ENCODE peak calls at places on chromosomes 11 and 22, in eight cellular contexts. R is PC-3, Y is HCT116, N is GM23338, H is hepatocyte, O is GM23248, A is OCI-LY7, E is SK-N-SH. M is an unnamed sample. For H3K9me2, the result is how much of the 10 kb centered on the place peaks cover.

GRCh38 chr22:17217179-17217578 is 2.1 kb downstream of the ADA2 start:
- DNase-seq in N (peak), H (no peak), E (no peak), Y (no peak), O (no peak), A (peak), R (no peak), M (peak)

GRCh38 chr11:13761712-13762111 is 93.2 kb downstream of the FAR1 start:
- DNase-seq in Y (no peak), H (no peak), R (no peak), N (no peak), O (peak), E (no peak), A (no peak), M (no peak)

GRCh38 chr11:8807544-8808225 is 103.3 kb upstream of the AKIP1 start:
- DNase-seq in R (no peak), A (no peak), E (no peak), Y (no peak), N (no peak), O (peak), H (no peak), M (no peak)

GRCh38 chr11:35235944-35236666 is 97.1 kb downstream of the CD44 start:
- DNase-seq in Y (peak), R (peak), N (no peak), A (no peak), H (no peak), E (no peak), O (peak), M (no peak)

GRCh38 chr22:43878831-43879550 is 12.8 kb downstream of the PNPLA5 start:
- DNase-seq in O (no peak), R (no peak), Y (no peak), A (no peak), N (no peak), E (no peak), H (no peak), M (no peak)

GRCh38 chr11:129283141-129283540 is 91.0 kb upstream of the ARHGAP32 start:
- DNase-seq in R (peak), N (peak), O (no peak), H (peak), Y (peak), E (no peak), A (no peak), M (no peak)

GRCh38 chr11:33900159-33900855 is 8.4 kb upstream of the LMO2 start:
- DNase-seq in R (no peak), A (no peak), O (no peak), N (no peak), H (no peak), Y (no peak), E (no peak), M (no peak)

GRCh38 chr22:35037089-35037488 is 28.9 kb upstream of the ISX start:
- DNase-seq in H (no peak), O (peak), N (peak), A (peak), R (peak), Y (no peak), E (no peak), M (peak)

GRCh38 chr11:83278351-83278750 is 7.8 kb downstream of the CCDC90B start:
- DNase-seq in R (no peak), O (peak), H (no peak), E (no peak), A (no peak), N (no peak), Y (no peak), M (no peak)

GRCh38 chr11:65434057-65434666 is 11.6 kb downstream of the NEAT1 start:
- DNase-seq in R (no peak), A (no peak), E (no peak), H (no peak), O (peak), Y (no peak), N (no peak), M (no peak)

GRCh38 chr11:44365616-44366015 is 55.7 kb upstream of the ALX4 start:
- DNase-seq in R (no peak), O (no peak), Y (no peak), E (no peak), N (no peak), A (no peak), H (no peak), M (no peak)

GRCh38 chr11:122706689-122707088 is 51.2 kb downstream of the UBASH3B start:
- DNase-seq in H (no peak), A (no peak), Y (no peak), N (no peak), O (peak), E (no peak), R (peak), M (no peak)

GRCh38 chr11:78372114-78372768 is 45.4 kb downstream of the GAB2 start:
- DNase-seq in N (no peak), E (no peak), A (no peak), H (no peak), Y (no peak), O (no peak), R (no peak), M (no peak)

GRCh38 chr11:13705710-13706109 is 37.2 kb downstream of the FAR1 start:
- DNase-seq in E (no peak), A (no peak), Y (no peak), H (no peak), N (peak), R (no peak), O (no peak), M (no peak)

GRCh38 chr22:23146842-23147205 is 1.5 kb downstream of the RAB36 start:
- DNase-seq in A (no peak), E (no peak), N (no peak), O (no peak), R (no peak), H (no peak), Y (no peak), M (no peak)

DNA sequence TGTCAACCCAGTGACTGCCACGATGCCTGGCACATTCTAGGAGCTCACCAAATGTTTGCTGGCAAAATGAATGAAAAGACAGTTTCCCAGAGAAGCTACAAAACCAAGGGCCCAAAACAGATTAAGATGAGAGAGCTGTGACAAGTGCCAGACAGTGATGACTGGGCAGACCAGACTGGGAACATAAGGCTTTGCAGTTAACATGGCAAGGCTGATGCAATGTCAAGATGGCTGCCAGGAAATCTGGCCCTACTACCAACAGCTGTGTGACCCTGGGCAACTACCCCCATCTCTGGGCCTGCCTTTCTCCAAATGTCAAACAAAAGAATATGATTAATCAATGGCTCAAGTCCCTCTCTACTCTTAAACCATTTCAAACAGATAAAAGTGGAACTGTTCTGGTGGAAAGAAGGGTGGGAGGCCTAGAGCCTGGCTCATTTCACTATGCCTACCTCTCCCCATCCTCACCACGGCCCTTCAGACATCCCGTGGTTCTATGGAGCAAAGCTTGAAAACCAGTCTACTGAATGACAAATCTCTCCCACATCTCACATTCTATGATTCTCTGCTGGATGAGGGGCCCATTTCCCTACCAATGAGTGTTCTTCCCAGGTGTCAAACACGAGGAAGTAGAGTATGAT is 12.8 kb downstream of the AP1B1 start:
- DNase-seq in N (no peak), O (no peak), A (no peak), Y (no peak), E (no peak), H (no peak), R (no peak), M (no peak)
- H3K4me2 ChIP-seq in N (no peak), O (no peak), A (no peak), Y (no peak), E (no peak), H (no peak), R (no peak), M (no peak)

GRCh38 chr11:30015725-30016449 is 943 bp downstream of the KCNA4 start:
- DNase-seq in A (no peak), Y (no peak), E (peak), R (no peak), N (peak), H (no peak), O (no peak), M (no peak)

GRCh38 chr11:30017467-30017895 is 651 bp upstream of the KCNA4 start:
- DNase-seq in Y (no peak), H (peak), E (no peak), N (peak), A (no peak), O (no peak), R (no peak), M (no peak)

GRCh38 chr11:30018443-30018842 is 1.6 kb upstream of the KCNA4 start:
- DNase-seq in Y (no peak), O (no peak), H (no peak), N (peak), R (no peak), A (no peak), E (no peak), M (no peak)

GRCh38 chr11:30019481-30019880 is 2.7 kb upstream of the KCNA4 start:
- DNase-seq in H (no peak), O (no peak), R (no peak), N (no peak), E (no peak), A (no peak), Y (no peak), M (no peak)

DNA sequence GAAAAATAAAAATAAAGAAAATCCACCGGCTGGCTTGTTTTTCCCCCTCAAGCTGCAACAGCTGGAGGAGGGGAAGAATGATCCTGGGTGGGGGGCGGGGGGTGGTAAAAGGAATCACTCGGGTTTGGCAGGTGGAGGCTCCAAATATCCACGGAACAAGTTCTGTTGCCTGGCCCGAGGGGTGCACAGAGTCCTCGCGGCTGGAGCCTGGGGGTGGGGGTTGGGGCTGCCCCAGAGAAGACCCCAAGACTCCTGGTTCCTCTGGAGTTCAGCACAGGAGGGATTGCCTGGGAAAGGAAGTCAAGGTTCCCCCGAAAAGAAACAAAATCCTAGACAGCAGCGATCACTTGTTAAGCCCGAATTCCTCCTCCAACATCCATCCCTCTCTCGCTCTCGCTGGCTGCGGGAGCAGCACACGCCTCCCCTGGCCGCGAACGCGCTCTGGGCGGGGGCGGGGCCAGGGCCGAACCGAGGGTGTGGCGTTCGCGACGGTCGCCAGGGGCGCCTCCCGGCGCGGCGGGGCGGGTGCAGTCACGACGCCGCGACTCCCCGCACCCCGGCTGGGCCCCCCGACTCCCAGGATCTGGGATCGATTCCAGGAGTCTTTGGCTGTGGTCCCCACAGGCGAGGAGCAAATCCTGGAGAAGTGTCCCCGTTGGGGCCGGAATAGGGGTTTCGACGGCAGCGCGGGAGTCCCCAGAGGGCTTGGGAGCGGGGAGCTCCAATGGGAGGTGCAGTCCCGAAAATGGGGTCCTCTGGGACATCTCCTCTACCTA is at the start of gene KCNA4:
- DNase-seq in Y (no peak), H (peak), N (peak), O (peak), E (peak), R (no peak), A (no peak), M (peak)
- TF ChIP-seq EZH2phosphoT487 in Y (no peak), H (no peak), N (no peak), O (no peak), E (no peak), R (no peak), A (no peak), M (no peak)

GRCh38 chr11:86574493-86575207 is 97.8 kb downstream of the ME3 start:
- DNase-seq in Y (no peak), E (no peak), A (no peak), O (no peak), N (no peak), R (peak), H (no peak), M (no peak)

GRCh38 chr11:86576946-86577624 is 95.3 kb downstream of the ME3 start:
- DNase-seq in E (no peak), A (no peak), N (no peak), Y (no peak), H (no peak), O (no peak), R (no peak), M (no peak)

GRCh38 chr11:86575927-86576326 is 96.5 kb downstream of the ME3 start:
- DNase-seq in E (no peak), N (no peak), O (no peak), R (no peak), A (no peak), H (no peak), Y (no peak), M (no peak)

GRCh38 chr11:86577663-86578636 is 94.5 kb downstream of the ME3 start:
- DNase-seq in R (peak), N (no peak), O (peak), H (peak), E (no peak), Y (peak), A (no peak), M (no peak)

DNA sequence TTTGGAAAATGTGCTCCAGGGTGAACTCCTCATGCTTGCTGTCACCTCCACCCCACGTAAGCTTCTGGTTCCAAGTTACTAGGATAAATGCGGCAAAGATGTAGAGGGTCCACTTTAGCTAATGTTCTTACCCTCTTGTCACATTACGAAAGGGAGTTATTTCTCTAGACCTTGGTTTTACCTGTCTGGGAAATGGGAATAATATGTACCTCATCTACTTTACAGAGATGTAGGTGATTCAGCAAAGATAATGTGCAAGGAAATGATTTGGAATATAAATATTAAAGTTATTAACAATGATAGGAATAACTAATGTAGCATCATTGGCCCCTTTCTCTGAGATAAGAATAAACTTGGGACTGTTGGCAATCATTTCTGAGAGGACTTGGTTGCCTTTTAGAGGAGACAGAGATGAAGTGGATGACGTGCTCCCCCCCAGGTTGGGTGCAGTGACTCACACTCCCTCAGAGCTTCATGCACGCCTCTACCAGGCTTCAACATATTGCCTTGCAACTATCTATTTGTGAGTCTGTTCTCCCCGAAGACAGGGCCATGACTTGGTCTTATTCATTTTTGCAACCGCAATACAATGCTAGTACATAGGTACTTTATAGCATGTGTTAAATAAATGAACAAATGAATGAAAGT is 97.1 kb downstream of the ME3 start:
- DNase-seq in H (no peak), A (no peak), N (no peak), R (no peak), Y (no peak), O (no peak), E (no peak), M (no peak)
- H3K9me2 ChIP-seq in H (under half), A (under half), N (under half), R (under half), Y (under half), O (under half), E (under half), M (under half)

DNA sequence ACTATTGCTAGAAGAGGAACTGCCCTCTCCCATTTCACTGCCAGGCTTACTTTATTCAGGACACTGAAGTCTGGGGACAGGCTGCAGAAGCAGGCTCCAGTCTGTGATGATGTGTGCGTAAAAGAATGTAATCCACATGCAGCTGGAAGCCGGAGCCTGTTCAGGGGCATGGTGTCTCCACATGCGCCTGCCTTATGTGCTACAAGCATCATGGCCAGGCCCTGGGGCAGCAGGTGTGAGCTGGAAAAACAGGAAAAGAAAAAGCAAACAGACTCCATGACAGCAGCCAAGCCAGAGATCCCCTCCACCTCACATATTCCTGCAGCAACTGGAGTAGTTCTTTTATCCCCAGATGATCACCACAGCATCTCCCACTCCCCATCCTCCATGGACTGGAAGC is 33.4 kb downstream of the ARFGAP2 start:
- DNase-seq in E (peak), H (peak), R (peak), A (no peak), N (no peak), Y (no peak), O (peak), M (no peak)
- H3K4me2 ChIP-seq in E (peak), H (no peak), R (no peak), A (no peak), N (no peak), Y (no peak), O (no peak), M (no peak)

DNA sequence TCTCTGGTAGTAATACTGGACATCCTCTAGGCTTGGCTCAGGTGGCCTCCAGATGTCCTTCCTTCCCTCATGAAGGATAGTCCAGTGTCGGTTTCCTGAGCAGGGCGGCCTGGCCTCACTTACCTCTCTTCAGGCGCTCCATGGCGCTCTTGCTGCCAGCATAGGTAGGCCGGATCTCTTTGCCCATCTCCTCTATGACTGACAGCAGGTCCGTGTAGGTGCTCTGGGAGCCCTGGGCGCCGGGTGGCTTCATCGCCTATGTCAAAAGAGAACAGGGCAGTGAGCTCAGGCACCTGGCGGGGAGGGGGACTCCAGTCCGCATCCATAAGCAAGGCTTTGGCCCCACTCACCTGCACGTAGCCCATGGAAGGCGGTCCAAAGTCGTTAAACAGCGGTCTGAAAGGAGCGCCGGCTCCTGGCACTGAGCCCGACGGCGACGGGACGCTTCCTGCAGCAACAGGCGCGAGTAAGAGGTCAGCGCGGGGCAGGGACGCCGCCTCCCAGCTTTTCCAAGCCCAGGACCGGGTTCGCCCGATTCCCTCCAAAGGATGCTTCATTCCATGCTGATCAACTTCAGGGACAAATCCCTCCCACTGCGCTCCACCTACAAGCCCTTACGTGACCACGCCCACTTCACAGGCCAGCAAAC is 596 bp downstream of the CDK2AP2 start:
- DNase-seq in Y (peak), N (peak), E (no peak), A (no peak), R (peak), H (peak), O (peak), M (peak)
- TF ChIP-seq EZH2phosphoT487 in Y (no peak), N (no peak), E (no peak), A (no peak), R (no peak), H (no peak), O (no peak), M (no peak)

DNA sequence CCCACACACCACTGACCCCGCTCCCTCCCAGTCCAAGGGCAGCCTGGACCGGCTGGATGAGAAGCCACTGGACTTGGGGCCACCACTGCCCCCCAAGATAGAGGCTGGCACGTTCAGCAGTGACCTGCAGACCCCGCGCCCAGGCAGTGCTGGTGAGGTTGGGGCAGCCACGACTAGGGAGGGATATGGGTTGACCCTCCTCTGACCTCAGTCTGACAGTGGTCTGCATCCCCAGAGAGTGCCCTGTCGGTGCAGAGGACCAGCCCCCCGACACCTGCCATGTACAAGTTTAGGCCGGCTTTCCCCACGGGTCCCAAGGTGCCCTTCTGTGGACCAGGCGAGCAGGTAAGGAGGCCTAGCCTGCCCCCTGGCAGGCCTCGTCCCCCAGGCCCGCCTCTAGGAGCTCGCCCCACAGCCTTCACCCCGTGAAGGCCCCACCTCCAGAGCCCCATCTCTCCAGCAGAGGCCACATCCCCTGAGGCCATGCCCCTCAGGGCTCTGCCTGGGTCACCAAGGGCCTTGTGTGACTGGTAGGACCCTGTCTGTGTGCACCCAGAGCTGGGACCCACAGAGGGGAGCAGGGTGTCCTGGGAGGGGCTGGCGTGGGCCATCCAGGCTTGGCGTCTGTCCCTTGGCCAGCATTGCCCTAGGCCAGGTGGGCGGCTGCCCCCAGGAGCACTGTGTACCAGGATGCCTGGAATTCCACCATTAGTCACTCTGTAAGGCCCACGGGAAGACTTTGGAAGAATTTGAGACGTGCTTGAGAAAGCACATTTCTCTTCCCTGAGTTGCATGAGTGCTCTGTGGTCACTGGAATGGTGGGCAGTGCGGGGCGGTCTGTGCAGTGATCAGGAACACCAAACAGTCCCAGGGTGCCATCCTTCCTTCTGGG is 9.4 kb downstream of the CCDC188 start:
- DNase-seq in Y (no peak), R (no peak), H (no peak), E (no peak), N (no peak), O (peak), A (no peak), M (no peak)
- H3K9me2 ChIP-seq in Y (under half), R (under half), H (under half), E (under half), N (under half), O (under half), A (under half), M (under half)

M was measured in MM.1S.